ENCODE peak calls at places on chromosomes 13 and 19, in five cellular contexts. F is SJCRH30, N is lower leg skin, L is gastrocnemius medialis, U is cardiac fibroblast. Q is an unnamed sample.

GRCh38 chr19:4991996-4992698 is 23.2 kb downstream of the KDM4B start:
- DNase-seq in F (no peak), N (no peak), L (no peak), U (no peak), Q (no peak)

GRCh38 chr19:46481187-46481586 is 9.8 kb upstream of the PNMA8A start:
- DNase-seq in F (peak), N (no peak), L (no peak), U (peak), Q (no peak)

GRCh38 chr19:21697698-21698097 is 69.7 kb downstream of the ZNF100 start:
- DNase-seq in F (no peak), N (no peak), L (no peak), U (no peak), Q (no peak)

GRCh38 chr19:18668744-18669523 is 14.5 kb upstream of the CRTC1 start:
- DNase-seq in F (no peak), N (no peak), L (no peak), U (no peak), Q (no peak)

GRCh38 chr13:32229443-32229842 is 85.7 kb downstream of the ZAR1L start:
- DNase-seq in F (peak), N (no peak), L (no peak), U (no peak), Q (no peak)

GRCh38 chr13:31009166-31009565 is 76.7 kb downstream of the TEX26 start:
- DNase-seq in F (no peak), N (no peak), L (no peak), U (no peak), Q (no peak)

GRCh38 chr19:32890841-32891240 is 21.3 kb upstream of the SLC7A9 start:
- DNase-seq in F (no peak), N (no peak), L (no peak), U (no peak), Q (no peak)

GRCh38 chr19:33143897-33144405 is 12.0 kb downstream of the WDR88 start:
- DNase-seq in F (peak), N (peak), L (peak), U (peak), Q (peak)

GRCh38 chr19:38793186-38793585 is 4.2 kb downstream of the LGALS7B start:
- DNase-seq in F (no peak), N (no peak), L (no peak), U (peak), Q (no peak)

GRCh38 chr19:15595069-15595468 is 19.9 kb upstream of the CYP4F8 start:
- DNase-seq in F (no peak), N (peak), L (no peak), U (no peak), Q (no peak)

GRCh38 chr13:41516166-41516565 is 58.8 kb downstream of the RGCC start:
- DNase-seq in F (no peak), N (no peak), L (no peak), U (no peak), Q (no peak)

GRCh38 chr19:45276284-45276687 is 25.2 kb downstream of the MARK4 start:
- DNase-seq in F (peak), N (no peak), L (no peak), U (peak), Q (no peak)

GRCh38 chr13:45207319-45207718 is 6.5 kb upstream of the KCTD4 start:
- DNase-seq in F (no peak), N (no peak), L (no peak), U (no peak), Q (no peak)

GRCh38 chr13:113881614-113882265 is 17.9 kb upstream of the GAS6 start:
- DNase-seq in F (no peak), N (peak), L (no peak), U (no peak), Q (no peak)

GRCh38 chr13:112066624-112067004 is 335 bp upstream of the SOX1 start:
- DNase-seq in F (no peak), N (peak), L (no peak), U (peak), Q (peak)

GRCh38 chr13:33033361-33033812 is 17.2 kb downstream of the KL start:
- DNase-seq in F (no peak), N (no peak), L (no peak), U (no peak), Q (peak)

GRCh38 chr13:97255515-97255999 is 33.4 kb downstream of the MBNL2 start:
- DNase-seq in F (no peak), N (no peak), L (no peak), U (no peak), Q (no peak)

GRCh38 chr19:29084266-29084665 is 128.7 kb downstream of the UQCRFS1 start:
- DNase-seq in F (no peak), N (no peak), L (no peak), U (peak), Q (no peak)

GRCh38 chr19:5113101-5113557 is 144.2 kb downstream of the KDM4B start:
- DNase-seq in F (no peak), N (no peak), L (no peak), U (no peak), Q (no peak)

GRCh38 chr13:21060063-21060826 is 1.1 kb downstream of the LATS2 start:
- DNase-seq in F (peak), N (no peak), L (peak), U (peak), Q (peak)

GRCh38 chr19:35155441-35155840 is 906 bp downstream of the FXYD5 start:
- DNase-seq in F (no peak), N (no peak), L (no peak), U (no peak), Q (no peak)

GRCh38 chr13:31896427-31896826 is 135.1 kb upstream of the FRY start:
- DNase-seq in F (peak), N (peak), L (no peak), U (peak), Q (no peak)

GRCh38 chr19:13629687-13630357 is 123.5 kb upstream of the CACNA1A start:
- DNase-seq in F (no peak), N (no peak), L (no peak), U (peak), Q (no peak)

GRCh38 chr13:35055705-35056104 is 113.6 kb downstream of the NBEA start:
- DNase-seq in F (no peak), N (no peak), L (no peak), U (no peak), Q (no peak)

DNA sequence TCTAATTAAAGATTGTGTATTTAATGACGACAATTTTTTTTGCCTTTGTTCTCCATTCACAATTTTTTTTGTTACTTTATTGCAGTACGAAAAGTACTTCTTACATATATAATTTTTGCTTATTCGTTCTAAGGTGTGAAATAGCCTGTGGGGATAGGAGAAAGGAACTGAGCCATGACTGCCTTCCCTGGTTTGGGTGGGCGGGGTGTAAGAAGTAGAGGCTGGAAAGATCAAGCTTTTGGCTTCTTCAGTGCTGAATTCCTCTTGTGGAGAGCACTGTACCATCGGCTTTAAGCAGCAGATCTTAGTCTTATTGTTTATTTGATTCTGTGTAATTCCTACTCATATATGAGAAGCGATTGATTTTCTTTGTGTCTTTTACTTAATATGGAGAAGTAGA is 115.8 kb downstream of the NBEA start:
- DNase-seq in F (no peak), N (no peak), L (no peak), U (no peak), Q (no peak)
- H3K4me3 ChIP-seq in F (no peak), N (no peak), L (no peak), U (no peak), Q (no peak)

GRCh38 chr13:22427783-22428182 is 753.0 kb upstream of the SGCG start:
- DNase-seq in F (no peak), N (no peak), L (no peak), U (no peak), Q (no peak)

GRCh38 chr13:22432690-22433089 is 748.1 kb upstream of the SGCG start:
- DNase-seq in F (no peak), N (no peak), L (no peak), U (no peak), Q (no peak)

GRCh38 chr13:22427041-22427440 is 753.7 kb upstream of the SGCG start:
- DNase-seq in F (peak), N (no peak), L (no peak), U (no peak), Q (no peak)

GRCh38 chr13:22423261-22423660 is 752.4 kb downstream of the FGF9 start:
- DNase-seq in F (no peak), N (no peak), L (no peak), U (no peak), Q (no peak)

GRCh38 chr13:22428188-22428828 is 752.5 kb upstream of the SGCG start:
- DNase-seq in F (no peak), N (no peak), L (no peak), U (peak), Q (no peak)
- H3K4me3 ChIP-seq in F (no peak), N (no peak), L (no peak), U (no peak), Q (no peak)

DNA sequence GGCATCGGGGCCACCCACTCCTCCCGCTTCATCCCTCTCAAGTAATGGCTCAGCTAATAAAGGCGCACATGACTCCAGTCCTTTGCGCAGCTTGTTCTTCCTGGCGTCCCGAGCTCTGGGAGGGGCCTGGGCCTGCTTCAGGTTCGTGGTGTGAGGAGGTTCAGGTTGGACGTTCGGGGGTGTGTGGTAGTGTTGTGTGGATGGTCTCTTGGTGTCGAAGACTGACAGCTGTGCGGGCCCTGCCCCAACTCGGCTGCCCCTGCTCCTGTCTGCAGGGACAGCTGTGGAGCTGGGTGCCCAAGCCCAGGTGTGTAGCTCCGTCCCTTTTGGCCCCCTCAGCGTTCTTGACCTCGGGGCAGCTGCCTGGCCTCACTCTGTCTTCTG is 2.2 kb downstream of the RPS15 start:
- DNase-seq in F (no peak), N (no peak), L (no peak), U (no peak), Q (no peak)
- H3K4me3 ChIP-seq in F (no peak), N (no peak), L (no peak), U (no peak), Q (no peak)

GRCh38 chr19:10356431-10356830 is 17.0 kb upstream of the ICAM3 start:
- DNase-seq in F (no peak), N (no peak), L (no peak), U (no peak), Q (no peak)

GRCh38 chr19:10353793-10354391 is 14.5 kb upstream of the ICAM3 start:
- DNase-seq in F (peak), N (no peak), L (no peak), U (peak), Q (no peak)

DNA sequence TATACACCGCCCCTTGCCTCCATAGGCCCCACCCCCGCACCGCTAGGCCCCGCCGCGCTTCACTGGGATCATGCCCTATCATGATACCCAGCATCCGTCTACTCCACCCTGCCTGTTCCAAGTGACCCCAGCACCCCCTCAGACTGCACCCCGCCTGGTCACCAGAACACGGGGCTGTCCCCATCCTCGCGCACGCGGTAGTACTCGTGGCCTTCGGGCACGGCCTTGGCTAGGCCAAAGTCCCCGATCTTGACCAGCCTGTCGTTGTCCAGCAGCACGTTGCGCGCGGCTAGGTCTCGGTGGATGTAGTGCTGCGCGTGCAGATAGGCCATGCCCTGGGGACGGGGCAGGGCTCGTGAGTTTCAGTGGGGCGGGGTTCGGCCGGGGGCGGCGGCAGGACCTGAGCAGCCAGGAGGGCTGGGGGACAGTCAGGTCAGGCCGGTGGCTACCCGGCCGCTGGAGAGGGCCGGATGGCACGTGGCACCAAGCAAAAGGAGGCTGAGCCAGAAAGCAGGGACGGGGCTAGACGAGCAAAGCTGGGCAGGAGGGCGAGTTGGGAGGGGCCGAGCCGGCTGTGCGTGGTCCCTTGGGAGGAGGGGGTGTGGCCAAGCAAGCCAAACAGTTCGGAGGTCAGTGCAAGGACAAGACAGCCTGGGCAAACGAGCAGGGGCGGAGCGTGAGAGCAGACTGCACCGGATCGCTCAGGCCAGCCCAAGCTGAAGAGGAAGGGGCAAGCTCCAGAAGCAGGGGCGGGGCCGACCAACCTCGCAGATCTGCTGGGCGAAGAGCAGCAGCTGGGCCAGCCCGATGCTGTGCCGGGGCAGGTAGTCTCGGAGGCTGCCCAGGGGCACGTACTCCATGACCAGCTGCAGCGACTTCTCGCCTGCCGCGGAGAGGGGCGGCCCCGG is 13.6 kb upstream of the ICAM3 start:
- DNase-seq in F (no peak), N (peak), L (peak), U (peak), Q (no peak)
- H3K4me3 ChIP-seq in F (no peak), N (no peak), L (peak), U (no peak), Q (no peak)

Q was measured in lower lobe of right lung.